ENCODE peak calls at places on chromosome 19, in five cellular contexts. One of them, this sample, is unnamed.

GRCh38 chr19:41194157-41194552 is 1.1 kb downstream of the CYP2S1 start:
- DNase-seq in Peyer's patch: no peak
- DNase-seq in cardiac fibroblast: no peak
- DNase-seq in breast epithelium: no peak
- DNase-seq in nephron progenitor cell: no peak
- DNase-seq in this sample: no peak

GRCh38 chr19:13020002-13020414 is 24.7 kb downstream of the NFIX start:
- DNase-seq in Peyer's patch: no peak
- DNase-seq in cardiac fibroblast: no peak
- DNase-seq in breast epithelium: no peak
- DNase-seq in nephron progenitor cell: no peak
- DNase-seq in this sample: no peak

GRCh38 chr19:42075364-42075615 is 676 bp upstream of the ZNF574 start:
- DNase-seq in Peyer's patch: no peak
- DNase-seq in cardiac fibroblast: no peak
- DNase-seq in breast epithelium: no peak
- DNase-seq in nephron progenitor cell: no peak
- DNase-seq in this sample: peak

GRCh38 chr19:49838816-49839588 is 12.0 kb upstream of the PTOV1 start:
- DNase-seq in Peyer's patch: no peak
- DNase-seq in cardiac fibroblast: no peak
- DNase-seq in breast epithelium: no peak
- DNase-seq in nephron progenitor cell: no peak
- DNase-seq in this sample: no peak

GRCh38 chr19:45767410-45767880 is 1.6 kb downstream of the SIX5 start:
- DNase-seq in Peyer's patch: peak
- DNase-seq in cardiac fibroblast: peak
- DNase-seq in breast epithelium: peak
- DNase-seq in nephron progenitor cell: peak
- DNase-seq in this sample: no peak

GRCh38 chr19:35107541-35107939 is 8.1 kb upstream of the FXYD3 start:
- DNase-seq in Peyer's patch: no peak
- DNase-seq in cardiac fibroblast: peak
- DNase-seq in breast epithelium: peak
- DNase-seq in nephron progenitor cell: no peak
- DNase-seq in this sample: no peak

GRCh38 chr19:50329146-50329925 is at the start of gene KCNC3:
- DNase-seq in Peyer's patch: peak
- DNase-seq in cardiac fibroblast: peak
- DNase-seq in breast epithelium: peak
- DNase-seq in nephron progenitor cell: peak
- DNase-seq in this sample: peak

GRCh38 chr19:18428837-18429674 is 8.9 kb downstream of the ISYNA1 start:
- DNase-seq in Peyer's patch: peak
- DNase-seq in cardiac fibroblast: peak
- DNase-seq in breast epithelium: no peak
- DNase-seq in nephron progenitor cell: peak
- DNase-seq in this sample: peak

GRCh38 chr19:49425922-49426592 is 869 bp downstream of the GFY start:
- DNase-seq in Peyer's patch: no peak
- DNase-seq in cardiac fibroblast: peak
- DNase-seq in breast epithelium: no peak
- DNase-seq in nephron progenitor cell: peak
- DNase-seq in this sample: no peak

GRCh38 chr19:38263696-38264485 is 482 bp upstream of the SPINT2 start:
- DNase-seq in Peyer's patch: peak
- DNase-seq in cardiac fibroblast: peak
- DNase-seq in breast epithelium: peak
- DNase-seq in nephron progenitor cell: peak
- DNase-seq in this sample: peak

GRCh38 chr19:5914358-5914774 is 312 bp downstream of the CAPS start:
- DNase-seq in Peyer's patch: no peak
- DNase-seq in cardiac fibroblast: no peak
- DNase-seq in breast epithelium: no peak
- DNase-seq in nephron progenitor cell: no peak
- DNase-seq in this sample: no peak

GRCh38 chr19:13700621-13701020 is 63.7 kb upstream of the MRI1 start:
- DNase-seq in Peyer's patch: no peak
- DNase-seq in cardiac fibroblast: no peak
- DNase-seq in breast epithelium: no peak
- DNase-seq in nephron progenitor cell: no peak
- DNase-seq in this sample: no peak

GRCh38 chr19:39506944-39507714 is 7.8 kb upstream of the SELENOV start:
- DNase-seq in Peyer's patch: peak
- DNase-seq in cardiac fibroblast: peak
- DNase-seq in breast epithelium: no peak
- DNase-seq in nephron progenitor cell: peak
- DNase-seq in this sample: peak

GRCh38 chr19:51341976-51342580 is at the start of gene VSIG10L:
- DNase-seq in Peyer's patch: no peak
- DNase-seq in cardiac fibroblast: no peak
- DNase-seq in breast epithelium: no peak
- DNase-seq in nephron progenitor cell: no peak
- DNase-seq in this sample: no peak

GRCh38 chr19:4896372-4896771 is 6.3 kb downstream of the ARRDC5 start:
- DNase-seq in Peyer's patch: no peak
- DNase-seq in cardiac fibroblast: peak
- DNase-seq in breast epithelium: no peak
- DNase-seq in nephron progenitor cell: no peak
- DNase-seq in this sample: no peak

GRCh38 chr19:4889034-4889825 is 13.5 kb downstream of the ARRDC5 start:
- DNase-seq in Peyer's patch: no peak
- DNase-seq in cardiac fibroblast: peak
- DNase-seq in breast epithelium: peak
- DNase-seq in nephron progenitor cell: no peak
- DNase-seq in this sample: no peak

GRCh38 chr19:4891066-4891465 is 11.6 kb downstream of the ARRDC5 start:
- DNase-seq in Peyer's patch: no peak
- DNase-seq in cardiac fibroblast: no peak
- DNase-seq in breast epithelium: no peak
- DNase-seq in nephron progenitor cell: no peak
- DNase-seq in this sample: no peak
- TF ChIP-seq CTCF in Peyer's patch: no peak
- TF ChIP-seq CTCF in cardiac fibroblast: no peak
- TF ChIP-seq CTCF in breast epithelium: no peak
- TF ChIP-seq CTCF in nephron progenitor cell: no peak
- TF ChIP-seq CTCF in this sample: no peak

DNA sequence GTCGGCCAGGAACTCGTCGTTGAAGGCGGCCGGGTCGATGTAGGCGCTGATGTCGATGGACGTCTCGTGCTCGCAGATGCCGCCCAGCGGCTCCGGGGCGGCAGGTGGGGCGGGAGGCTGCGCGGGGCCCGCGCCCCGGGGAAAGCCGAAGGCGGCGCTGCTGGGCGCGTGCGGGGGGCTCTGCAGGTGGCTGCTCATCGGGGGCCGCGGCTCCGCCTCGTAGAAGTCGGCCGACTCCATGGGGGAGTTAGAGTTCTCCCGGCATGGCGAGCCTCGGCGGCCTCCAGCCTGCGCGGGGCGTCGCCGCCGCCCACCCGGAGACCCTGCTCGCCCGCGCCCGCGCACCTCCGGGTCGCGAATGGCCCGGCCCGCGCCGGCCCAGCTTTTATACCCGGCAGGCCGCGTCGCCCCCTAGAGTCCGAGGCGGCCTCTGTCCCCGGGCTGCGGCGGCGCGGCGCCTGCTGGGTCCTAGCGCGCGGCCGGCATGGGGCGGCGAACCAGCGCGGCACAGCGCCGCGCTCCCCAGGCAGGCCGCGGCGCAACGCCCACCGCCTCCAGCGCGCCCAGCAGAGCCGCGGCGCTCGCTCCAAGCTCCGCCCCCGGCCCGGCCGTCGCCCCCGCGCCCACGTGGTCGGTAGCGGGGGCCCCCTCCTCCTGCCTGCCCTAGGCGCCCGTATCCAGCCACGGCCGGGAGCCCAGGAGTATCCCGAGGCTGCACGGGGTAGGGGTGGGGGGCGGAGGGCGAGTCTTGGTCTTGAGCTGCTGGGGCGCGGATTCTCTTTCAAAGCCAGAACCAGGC is at the start of gene CEBPA:
- DNase-seq in Peyer's patch: peak
- DNase-seq in cardiac fibroblast: peak
- DNase-seq in breast epithelium: peak
- DNase-seq in nephron progenitor cell: peak
- DNase-seq in this sample: peak
- TF ChIP-seq CTCF in Peyer's patch: no peak
- TF ChIP-seq CTCF in cardiac fibroblast: no peak
- TF ChIP-seq CTCF in breast epithelium: no peak
- TF ChIP-seq CTCF in nephron progenitor cell: no peak
- TF ChIP-seq CTCF in this sample: peak

GRCh38 chr19:47495478-47496372 is 11.7 kb upstream of the KPTN start:
- DNase-seq in Peyer's patch: no peak
- DNase-seq in cardiac fibroblast: no peak
- DNase-seq in breast epithelium: no peak
- DNase-seq in nephron progenitor cell: no peak
- DNase-seq in this sample: no peak
- TF ChIP-seq CTCF in Peyer's patch: no peak
- TF ChIP-seq CTCF in cardiac fibroblast: no peak
- TF ChIP-seq CTCF in breast epithelium: no peak
- TF ChIP-seq CTCF in nephron progenitor cell: no peak
- TF ChIP-seq CTCF in this sample: no peak

DNA sequence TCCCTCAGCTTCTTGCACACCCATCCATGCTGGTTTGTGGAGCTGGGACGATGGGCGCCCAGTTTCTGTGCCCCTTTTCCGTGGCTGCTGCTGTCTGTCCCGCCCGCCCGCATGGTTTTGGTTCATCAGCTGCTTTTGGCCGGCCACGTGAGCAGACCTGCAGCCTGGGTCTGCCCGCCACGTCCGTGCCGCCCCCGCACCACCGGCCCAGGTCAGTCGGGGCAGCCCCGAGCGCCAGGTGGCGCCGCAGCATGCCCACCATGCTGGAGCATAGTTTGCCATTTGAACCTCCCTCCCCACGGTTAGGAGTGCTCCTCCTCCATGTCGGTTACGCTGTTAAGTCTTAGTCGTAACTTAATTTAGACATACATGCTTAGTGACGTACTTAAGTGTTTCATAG is 15.3 kb upstream of the RPS15 start:
- DNase-seq in Peyer's patch: no peak
- DNase-seq in cardiac fibroblast: no peak
- DNase-seq in breast epithelium: no peak
- DNase-seq in nephron progenitor cell: no peak
- DNase-seq in this sample: no peak
- TF ChIP-seq CTCF in Peyer's patch: no peak
- TF ChIP-seq CTCF in cardiac fibroblast: no peak
- TF ChIP-seq CTCF in breast epithelium: no peak
- TF ChIP-seq CTCF in nephron progenitor cell: no peak
- TF ChIP-seq CTCF in this sample: no peak

This sample was measured in GM10248.